ENCODE peak calls at places on chromosomes 12 and 14, in four cellular contexts. One of them, this sample, is unnamed.

GRCh38 chr14:36767603-36768281 is 106.1 kb downstream of the PAX9 start:
- DNase-seq in stomach: no peak
- DNase-seq in left lung: no peak
- DNase-seq in fibroblast of pulmonary artery: no peak
- DNase-seq in this sample: no peak

GRCh38 chr12:20798561-20798960 is 11.9 kb upstream of the SLCO1B3 start:
- DNase-seq in stomach: no peak
- DNase-seq in left lung: no peak
- DNase-seq in fibroblast of pulmonary artery: peak; percentile 31
- DNase-seq in this sample: no peak

GRCh38 chr12:29304388-29304787 is 76.6 kb downstream of the ERGIC2 start:
- DNase-seq in stomach: no peak
- DNase-seq in left lung: no peak
- DNase-seq in fibroblast of pulmonary artery: no peak
- DNase-seq in this sample: no peak

GRCh38 chr14:84882830-84883229 is 647.1 kb upstream of the FLRT2 start:
- DNase-seq in stomach: no peak
- DNase-seq in left lung: no peak
- DNase-seq in fibroblast of pulmonary artery: no peak
- DNase-seq in this sample: no peak

GRCh38 chr12:26122681-26123481 is 2.0 kb downstream of the BHLHE41 start:
- DNase-seq in stomach: peak; percentile 55
- DNase-seq in left lung: peak; percentile 85
- DNase-seq in fibroblast of pulmonary artery: peak; percentile 82
- DNase-seq in this sample: peak; percentile 66

GRCh38 chr12:67085699-67086098 is 183.5 kb upstream of the CAND1 start:
- DNase-seq in stomach: no peak
- DNase-seq in left lung: no peak
- DNase-seq in fibroblast of pulmonary artery: no peak
- DNase-seq in this sample: no peak

GRCh38 chr12:131986361-131986760 is 36.6 kb downstream of the EP400 start:
- DNase-seq in stomach: no peak
- DNase-seq in left lung: no peak
- DNase-seq in fibroblast of pulmonary artery: no peak
- DNase-seq in this sample: no peak

GRCh38 chr12:49671051-49671765 is 36.0 kb downstream of the FMNL3 start:
- DNase-seq in stomach: peak; percentile 54
- DNase-seq in left lung: no peak
- DNase-seq in fibroblast of pulmonary artery: no peak
- DNase-seq in this sample: no peak

GRCh38 chr12:132188451-132189298 is 44.4 kb downstream of the NOC4L start:
- DNase-seq in stomach: no peak
- DNase-seq in left lung: peak; percentile 71
- DNase-seq in fibroblast of pulmonary artery: no peak
- DNase-seq in this sample: no peak

GRCh38 chr14:31752867-31753661 is 191.9 kb downstream of the NUBPL start:
- DNase-seq in stomach: no peak
- DNase-seq in left lung: no peak
- DNase-seq in fibroblast of pulmonary artery: no peak
- DNase-seq in this sample: no peak

GRCh38 chr14:69877492-69877891 is 1.7 kb upstream of the SMOC1 start:
- DNase-seq in stomach: no peak
- DNase-seq in left lung: no peak
- DNase-seq in fibroblast of pulmonary artery: peak; percentile 49
- DNase-seq in this sample: no peak

GRCh38 chr14:81344461-81345160 is 55.5 kb downstream of the STON2 start:
- DNase-seq in stomach: no peak
- DNase-seq in left lung: no peak
- DNase-seq in fibroblast of pulmonary artery: no peak
- DNase-seq in this sample: no peak

GRCh38 chr12:27032679-27033078 is 10.3 kb downstream of the MED21 start:
- DNase-seq in stomach: no peak
- DNase-seq in left lung: no peak
- DNase-seq in fibroblast of pulmonary artery: no peak
- DNase-seq in this sample: no peak

GRCh38 chr12:50542448-50542847 is 37.7 kb downstream of the DIP2B start:
- DNase-seq in stomach: no peak
- DNase-seq in left lung: no peak
- DNase-seq in fibroblast of pulmonary artery: peak; percentile 19
- DNase-seq in this sample: no peak

GRCh38 chr12:21627924-21628323 is 23.3 kb upstream of the GYS2 start:
- DNase-seq in stomach: no peak
- DNase-seq in left lung: no peak
- DNase-seq in fibroblast of pulmonary artery: no peak
- DNase-seq in this sample: no peak

GRCh38 chr12:26524862-26525465 is 308.0 kb downstream of the ITPR2 start:
- DNase-seq in stomach: no peak
- DNase-seq in left lung: no peak
- DNase-seq in fibroblast of pulmonary artery: peak; percentile 57
- DNase-seq in this sample: no peak

GRCh38 chr14:88551936-88552565 is 2.8 kb downstream of the PTPN21 start:
- DNase-seq in stomach: no peak
- DNase-seq in left lung: no peak
- DNase-seq in fibroblast of pulmonary artery: peak; percentile 26
- DNase-seq in this sample: no peak

GRCh38 chr14:88552859-88553258 is 1.9 kb downstream of the PTPN21 start:
- DNase-seq in stomach: no peak
- DNase-seq in left lung: no peak
- DNase-seq in fibroblast of pulmonary artery: no peak
- DNase-seq in this sample: no peak

GRCh38 chr14:88553886-88554457 is 835 bp downstream of the PTPN21 start:
- DNase-seq in stomach: no peak
- DNase-seq in left lung: no peak
- DNase-seq in fibroblast of pulmonary artery: peak; percentile 27
- DNase-seq in this sample: no peak

GRCh38 chr14:88556581-88556980 is 1.8 kb upstream of the PTPN21 start:
- DNase-seq in stomach: no peak
- DNase-seq in left lung: no peak
- DNase-seq in fibroblast of pulmonary artery: no peak
- DNase-seq in this sample: no peak

DNA sequence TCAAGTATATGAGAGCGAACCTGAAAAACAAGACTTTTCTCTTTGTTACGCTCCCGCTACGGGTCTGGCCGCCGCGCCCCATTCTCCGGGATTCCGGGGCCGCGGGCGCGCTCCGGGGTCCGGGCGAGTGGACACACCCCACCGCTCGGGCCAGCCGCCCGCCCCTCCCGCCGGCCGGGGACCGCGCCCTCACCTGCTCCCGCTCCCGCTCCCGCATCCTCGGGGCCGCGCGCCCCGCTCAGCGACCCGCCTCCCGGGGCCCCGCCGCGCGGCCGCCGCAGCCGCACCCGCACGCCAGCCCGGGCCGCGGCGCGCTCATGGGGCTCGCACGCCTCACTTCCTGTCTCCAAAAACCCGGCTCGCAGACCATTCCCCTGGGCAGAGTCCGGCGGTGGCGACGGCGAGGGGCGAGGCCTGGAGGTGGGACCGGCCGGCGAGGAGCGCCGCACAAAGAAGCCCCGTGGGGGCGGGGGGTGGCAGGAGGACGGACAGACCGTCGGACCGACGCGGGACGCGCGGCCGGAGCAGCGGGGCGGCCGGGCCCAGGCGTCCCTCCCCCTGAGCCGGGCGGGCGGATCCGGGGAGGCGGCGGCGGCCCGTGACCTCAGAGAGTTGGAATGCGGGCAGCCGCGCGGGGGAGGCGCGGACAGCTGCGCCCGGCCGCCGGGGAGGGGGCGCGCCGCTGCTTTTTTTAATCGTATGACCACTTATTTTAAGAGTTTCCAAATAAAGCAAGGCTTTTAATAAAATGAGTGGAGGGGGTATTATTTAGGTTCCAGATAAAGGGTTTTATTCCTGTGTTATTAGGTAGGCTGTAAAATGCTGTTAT is at the start of gene PTPN21:
- DNase-seq in stomach: peak; percentile 76
- DNase-seq in left lung: peak; percentile 92
- DNase-seq in fibroblast of pulmonary artery: peak; percentile 72
- DNase-seq in this sample: peak; percentile 85
- TF ChIP-seq CTCF in stomach: no peak
- TF ChIP-seq CTCF in left lung: no peak
- TF ChIP-seq CTCF in fibroblast of pulmonary artery: no peak
- TF ChIP-seq CTCF in this sample: no peak

DNA sequence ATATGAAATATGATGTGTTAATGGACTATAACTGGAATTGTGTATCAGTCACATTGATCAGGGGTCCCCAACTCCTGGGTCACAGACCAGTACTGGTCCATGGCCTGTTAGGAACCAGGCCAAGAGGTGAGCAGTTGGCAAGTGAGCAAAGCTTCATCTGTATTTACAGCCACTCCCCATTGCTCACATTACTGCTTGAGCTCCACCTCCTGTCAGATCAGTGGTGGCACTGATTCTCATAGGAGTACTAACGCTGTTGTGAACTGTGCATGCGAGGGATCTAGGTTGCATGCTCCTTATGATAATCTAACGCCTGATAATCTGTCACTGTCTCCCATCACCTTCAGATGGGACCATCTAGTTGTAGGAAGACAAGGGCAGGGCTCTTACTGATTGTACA is 72.3 kb downstream of the CDK17 start:
- DNase-seq in stomach: no peak
- DNase-seq in left lung: no peak
- DNase-seq in fibroblast of pulmonary artery: no peak
- DNase-seq in this sample: no peak
- TF ChIP-seq CTCF in stomach: no peak
- TF ChIP-seq CTCF in left lung: no peak
- TF ChIP-seq CTCF in fibroblast of pulmonary artery: no peak
- TF ChIP-seq CTCF in this sample: no peak

GRCh38 chr12:24595652-24596235 is 353.2 kb downstream of the BCAT1 start:
- DNase-seq in stomach: no peak
- DNase-seq in left lung: no peak
- DNase-seq in fibroblast of pulmonary artery: peak; percentile 8
- DNase-seq in this sample: no peak
- TF ChIP-seq CTCF in stomach: no peak
- TF ChIP-seq CTCF in left lung: peak; percentile 14
- TF ChIP-seq CTCF in fibroblast of pulmonary artery: peak; percentile 41
- TF ChIP-seq CTCF in this sample: peak; percentile 82

GRCh38 chr12:120822832-120823503 is 81.2 kb downstream of the SPPL3 start:
- DNase-seq in stomach: no peak
- DNase-seq in left lung: no peak
- DNase-seq in fibroblast of pulmonary artery: no peak
- DNase-seq in this sample: no peak
- TF ChIP-seq CTCF in stomach: no peak
- TF ChIP-seq CTCF in left lung: no peak
- TF ChIP-seq CTCF in fibroblast of pulmonary artery: no peak
- TF ChIP-seq CTCF in this sample: no peak

DNA sequence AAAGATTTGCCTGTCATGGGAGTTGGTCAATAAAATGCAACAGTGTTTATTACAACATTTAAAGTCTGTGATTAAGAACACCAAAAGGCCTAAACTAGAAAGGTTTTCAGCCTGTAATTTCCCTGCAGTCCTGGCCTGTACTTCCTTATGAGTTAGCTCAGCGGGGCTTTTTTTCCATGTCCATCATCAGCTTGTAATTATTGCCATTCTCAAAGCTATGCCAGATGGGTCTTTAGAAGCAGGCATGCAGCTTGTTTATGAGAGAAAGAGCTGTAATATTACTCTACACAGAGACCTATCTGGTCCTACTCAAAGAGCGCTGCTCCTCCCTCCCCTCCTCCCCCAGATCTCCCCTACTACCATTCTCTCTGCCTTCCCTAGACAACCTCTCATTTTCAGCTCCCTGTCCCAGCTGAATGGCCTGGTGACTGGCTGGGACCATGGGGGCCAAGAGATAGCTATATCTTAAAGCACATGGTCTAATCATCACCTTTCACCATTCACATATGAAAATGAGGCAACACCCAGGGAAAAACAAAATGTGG is 209.9 kb upstream of the CDKN3 start:
- DNase-seq in stomach: no peak
- DNase-seq in left lung: no peak
- DNase-seq in fibroblast of pulmonary artery: no peak
- DNase-seq in this sample: no peak
- TF ChIP-seq CTCF in stomach: no peak
- TF ChIP-seq CTCF in left lung: no peak
- TF ChIP-seq CTCF in fibroblast of pulmonary artery: no peak
- TF ChIP-seq CTCF in this sample: no peak

GRCh38 chr12:40229690-40230651 is 5.2 kb downstream of the LRRK2 start:
- DNase-seq in stomach: no peak
- DNase-seq in left lung: no peak
- DNase-seq in fibroblast of pulmonary artery: no peak
- DNase-seq in this sample: no peak
- TF ChIP-seq CTCF in stomach: no peak
- TF ChIP-seq CTCF in left lung: no peak
- TF ChIP-seq CTCF in fibroblast of pulmonary artery: no peak
- TF ChIP-seq CTCF in this sample: no peak

GRCh38 chr12:47841506-47841905 is 21.8 kb upstream of the HDAC7 start:
- DNase-seq in stomach: no peak
- DNase-seq in left lung: no peak
- DNase-seq in fibroblast of pulmonary artery: peak; percentile 33
- DNase-seq in this sample: no peak
- TF ChIP-seq CTCF in stomach: no peak
- TF ChIP-seq CTCF in left lung: no peak
- TF ChIP-seq CTCF in fibroblast of pulmonary artery: no peak
- TF ChIP-seq CTCF in this sample: no peak

GRCh38 chr14:91714805-91715204 is 17.1 kb downstream of the CATSPERB start:
- DNase-seq in stomach: no peak
- DNase-seq in left lung: no peak
- DNase-seq in fibroblast of pulmonary artery: no peak
- DNase-seq in this sample: no peak
- TF ChIP-seq CTCF in stomach: no peak
- TF ChIP-seq CTCF in left lung: no peak
- TF ChIP-seq CTCF in fibroblast of pulmonary artery: no peak
- TF ChIP-seq CTCF in this sample: no peak

GRCh38 chr14:72049462-72049861 is 117.2 kb downstream of the RGS6 start:
- DNase-seq in stomach: no peak
- DNase-seq in left lung: no peak
- DNase-seq in fibroblast of pulmonary artery: no peak
- DNase-seq in this sample: no peak
- TF ChIP-seq CTCF in stomach: no peak
- TF ChIP-seq CTCF in left lung: no peak
- TF ChIP-seq CTCF in fibroblast of pulmonary artery: no peak
- TF ChIP-seq CTCF in this sample: no peak

DNA sequence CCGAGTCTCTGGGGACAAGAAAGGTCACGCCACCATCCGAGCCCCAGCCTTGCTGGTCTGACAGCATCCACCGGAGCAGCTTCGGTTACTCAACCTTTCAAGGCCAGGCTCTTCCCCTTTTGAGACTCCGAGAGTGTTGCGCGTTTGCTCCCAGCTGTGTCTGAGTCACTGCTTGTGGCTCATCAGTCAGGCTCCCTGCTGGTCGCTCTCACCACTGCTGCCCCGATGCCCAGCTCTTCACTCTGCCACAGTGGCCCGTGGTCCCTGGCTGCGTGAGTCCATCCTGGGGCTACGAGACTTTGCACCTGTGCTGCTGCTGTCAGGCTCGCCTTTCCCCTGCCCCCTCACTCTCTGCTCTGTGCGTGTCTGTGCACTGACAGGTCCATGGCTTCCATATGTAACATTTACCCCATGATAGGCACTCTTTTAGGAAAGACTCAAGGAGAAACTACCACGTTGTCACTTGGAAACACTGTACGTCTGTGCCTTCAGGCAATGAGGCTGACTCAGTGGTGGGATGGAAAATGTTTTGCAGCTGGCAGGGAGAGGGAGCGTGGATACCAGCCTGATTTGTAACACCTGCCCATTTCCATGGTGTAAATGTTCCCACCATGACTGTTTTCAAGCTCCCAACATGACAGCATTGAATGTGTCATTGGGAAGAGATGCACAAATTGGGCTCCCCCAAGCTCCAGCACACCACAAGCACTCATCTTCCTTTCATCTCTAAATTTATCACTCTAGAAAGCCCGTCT is 350.7 kb downstream of the TMEM132D start:
- DNase-seq in stomach: no peak
- DNase-seq in left lung: no peak
- DNase-seq in fibroblast of pulmonary artery: no peak
- DNase-seq in this sample: no peak
- TF ChIP-seq CTCF in stomach: no peak
- TF ChIP-seq CTCF in left lung: no peak
- TF ChIP-seq CTCF in fibroblast of pulmonary artery: no peak
- TF ChIP-seq CTCF in this sample: no peak